ENCODE peak calls at places on chromosomes 16 and 17, in five cellular contexts. One of them, this sample, is unnamed.
A peak's percentile ranks its signal among the peaks of the same experiment; 100 is the strongest.

GRCh38 chr16:56294599-56294998 is 103.3 kb downstream of the GNAO1 start:
- DNase-seq in H9: no peak
- DNase-seq in mesendoderm: no peak
- DNase-seq in neuronal stem cell: no peak
- DNase-seq in IMR-90: peak; percentile 83
- DNase-seq in this sample: no peak

GRCh38 chr17:3894927-3895343 is 2.1 kb upstream of the CAMKK1 start:
- DNase-seq in mesendoderm: no peak
- DNase-seq in H9: no peak
- DNase-seq in IMR-90: peak; percentile 47
- DNase-seq in neuronal stem cell: no peak
- DNase-seq in this sample: no peak

GRCh38 chr17:7166873-7167272 is 12.3 kb downstream of the ASGR1 start:
- DNase-seq in H9: no peak
- DNase-seq in mesendoderm: no peak
- DNase-seq in neuronal stem cell: no peak
- DNase-seq in IMR-90: no peak
- DNase-seq in this sample: no peak

GRCh38 chr16:80253741-80254140 is 287.1 kb upstream of the DYNLRB2 start:
- DNase-seq in H9: no peak
- DNase-seq in neuronal stem cell: no peak
- DNase-seq in IMR-90: no peak
- DNase-seq in mesendoderm: no peak
- DNase-seq in this sample: no peak

GRCh38 chr16:16151315-16151714 is 72.0 kb downstream of the ABCC6 start:
- DNase-seq in mesendoderm: no peak
- DNase-seq in IMR-90: peak; percentile 65
- DNase-seq in H9: no peak
- DNase-seq in neuronal stem cell: no peak
- DNase-seq in this sample: no peak

GRCh38 chr17:69447726-69448125 is 33.2 kb downstream of the MAP2K6 start:
- DNase-seq in neuronal stem cell: no peak
- DNase-seq in H9: no peak
- DNase-seq in IMR-90: no peak
- DNase-seq in mesendoderm: no peak
- DNase-seq in this sample: no peak

GRCh38 chr16:70725024-70725911 is 39.4 kb upstream of the MTSS2 start:
- DNase-seq in IMR-90: no peak
- DNase-seq in H9: no peak
- DNase-seq in neuronal stem cell: no peak
- DNase-seq in mesendoderm: no peak
- DNase-seq in this sample: no peak

GRCh38 chr17:74217036-74217725 is 3.8 kb downstream of the TTYH2 start:
- DNase-seq in IMR-90: no peak
- DNase-seq in mesendoderm: no peak
- DNase-seq in neuronal stem cell: no peak
- DNase-seq in H9: no peak
- DNase-seq in this sample: no peak

GRCh38 chr17:44074911-44075285 is 4.4 kb downstream of the G6PC3 start:
- DNase-seq in neuronal stem cell: no peak
- DNase-seq in IMR-90: no peak
- DNase-seq in H9: peak; percentile 17
- DNase-seq in mesendoderm: no peak
- DNase-seq in this sample: no peak

GRCh38 chr16:18039931-18040330 is 296.6 kb downstream of the NPIPA8 start:
- DNase-seq in H9: no peak
- DNase-seq in IMR-90: no peak
- DNase-seq in mesendoderm: peak; percentile 17
- DNase-seq in neuronal stem cell: no peak
- DNase-seq in this sample: no peak

GRCh38 chr16:15772579-15773293 is 84.1 kb downstream of the MYH11 start:
- DNase-seq in mesendoderm: no peak
- DNase-seq in H9: no peak
- DNase-seq in neuronal stem cell: no peak
- DNase-seq in IMR-90: no peak
- DNase-seq in this sample: no peak

GRCh38 chr17:30113213-30113612 is 3.4 kb upstream of the NSRP1 start:
- DNase-seq in mesendoderm: no peak
- DNase-seq in H9: no peak
- DNase-seq in IMR-90: no peak
- DNase-seq in neuronal stem cell: no peak
- DNase-seq in this sample: no peak

GRCh38 chr16:52002021-52002420 is 544.9 kb downstream of the TOX3 start:
- DNase-seq in H9: no peak
- DNase-seq in mesendoderm: no peak
- DNase-seq in neuronal stem cell: no peak
- DNase-seq in IMR-90: no peak
- DNase-seq in this sample: no peak

GRCh38 chr16:48948911-48949310 is 332.7 kb downstream of the CBLN1 start:
- DNase-seq in neuronal stem cell: no peak
- DNase-seq in H9: no peak
- DNase-seq in mesendoderm: no peak
- DNase-seq in IMR-90: no peak
- DNase-seq in this sample: no peak

GRCh38 chr16:69930117-69930776 is 20.9 kb upstream of the CLEC18A start:
- DNase-seq in IMR-90: peak; percentile 60
- DNase-seq in mesendoderm: peak; percentile 76
- DNase-seq in neuronal stem cell: peak; percentile 65
- DNase-seq in H9: peak; percentile 79
- DNase-seq in this sample: peak; percentile 74

GRCh38 chr17:18960803-18961511 is 9.0 kb downstream of the SLC5A10 start:
- DNase-seq in neuronal stem cell: peak; percentile 79
- DNase-seq in H9: peak; percentile 91
- DNase-seq in mesendoderm: peak; percentile 76
- DNase-seq in IMR-90: peak; percentile 50
- DNase-seq in this sample: peak; percentile 50

GRCh38 chr17:78998311-78999055 is 11.1 kb downstream of the CANT1 start:
- DNase-seq in neuronal stem cell: no peak
- DNase-seq in mesendoderm: no peak
- DNase-seq in IMR-90: no peak
- DNase-seq in H9: no peak
- DNase-seq in this sample: no peak

GRCh38 chr17:32259596-32259995 is 6.0 kb upstream of the RHBDL3 start:
- DNase-seq in H9: no peak
- DNase-seq in mesendoderm: no peak
- DNase-seq in neuronal stem cell: no peak
- DNase-seq in IMR-90: peak; percentile 82
- DNase-seq in this sample: no peak

GRCh38 chr17:10285896-10286295 is 86.9 kb downstream of the MYH13 start:
- DNase-seq in neuronal stem cell: no peak
- DNase-seq in H9: no peak
- DNase-seq in mesendoderm: no peak
- DNase-seq in IMR-90: no peak
- DNase-seq in this sample: no peak

GRCh38 chr17:47207143-47208067 is 1.7 kb upstream of the MYL4 start:
- DNase-seq in IMR-90: no peak
- DNase-seq in H9: no peak
- DNase-seq in neuronal stem cell: no peak
- DNase-seq in mesendoderm: no peak
- DNase-seq in this sample: no peak

GRCh38 chr17:4582691-4583090 is 1.6 kb upstream of the SMTNL2 start:
- DNase-seq in neuronal stem cell: no peak
- DNase-seq in IMR-90: no peak
- DNase-seq in mesendoderm: no peak
- DNase-seq in H9: no peak
- DNase-seq in this sample: no peak

GRCh38 chr16:89110641-89111040 is 17.0 kb downstream of the ACSF3 start:
- DNase-seq in H9: no peak
- DNase-seq in IMR-90: no peak
- DNase-seq in mesendoderm: no peak
- DNase-seq in neuronal stem cell: no peak
- DNase-seq in this sample: no peak

GRCh38 chr17:73340093-73340596 is 28.3 kb upstream of the CDC42EP4 start:
- DNase-seq in neuronal stem cell: no peak
- DNase-seq in H9: no peak
- DNase-seq in mesendoderm: no peak
- DNase-seq in IMR-90: peak; percentile 95
- DNase-seq in this sample: no peak

GRCh38 chr17:49841548-49841947 is 6.3 kb downstream of the TAC4 start:
- DNase-seq in mesendoderm: no peak
- DNase-seq in IMR-90: no peak
- DNase-seq in H9: no peak
- DNase-seq in neuronal stem cell: no peak
- DNase-seq in this sample: no peak

GRCh38 chr17:75526555-75527270 is 1.2 kb downstream of the LLGL2 start:
- DNase-seq in mesendoderm: peak; percentile 31
- DNase-seq in H9: peak; percentile 63
- DNase-seq in neuronal stem cell: no peak
- DNase-seq in IMR-90: no peak
- DNase-seq in this sample: no peak

GRCh38 chr17:48751733-48752398 is 23.3 kb upstream of the HOXB13 start:
- DNase-seq in neuronal stem cell: no peak
- DNase-seq in H9: no peak
- DNase-seq in mesendoderm: no peak
- DNase-seq in IMR-90: no peak
- DNase-seq in this sample: no peak

GRCh38 chr17:55086635-55087058 is 118.1 kb downstream of the STXBP4 start:
- DNase-seq in neuronal stem cell: no peak
- DNase-seq in mesendoderm: no peak
- DNase-seq in H9: no peak
- DNase-seq in IMR-90: peak; percentile 90
- DNase-seq in this sample: no peak

GRCh38 chr16:19288872-19289799 is 3.6 kb downstream of the CLEC19A start:
- DNase-seq in IMR-90: no peak
- DNase-seq in neuronal stem cell: no peak
- DNase-seq in H9: no peak
- DNase-seq in mesendoderm: peak; percentile 49
- DNase-seq in this sample: no peak

GRCh38 chr17:54992797-54993639 is 24.5 kb downstream of the STXBP4 start:
- DNase-seq in H9: no peak
- DNase-seq in neuronal stem cell: peak; percentile 14
- DNase-seq in mesendoderm: peak; percentile 70
- DNase-seq in IMR-90: peak; percentile 54
- DNase-seq in this sample: no peak

DNA sequence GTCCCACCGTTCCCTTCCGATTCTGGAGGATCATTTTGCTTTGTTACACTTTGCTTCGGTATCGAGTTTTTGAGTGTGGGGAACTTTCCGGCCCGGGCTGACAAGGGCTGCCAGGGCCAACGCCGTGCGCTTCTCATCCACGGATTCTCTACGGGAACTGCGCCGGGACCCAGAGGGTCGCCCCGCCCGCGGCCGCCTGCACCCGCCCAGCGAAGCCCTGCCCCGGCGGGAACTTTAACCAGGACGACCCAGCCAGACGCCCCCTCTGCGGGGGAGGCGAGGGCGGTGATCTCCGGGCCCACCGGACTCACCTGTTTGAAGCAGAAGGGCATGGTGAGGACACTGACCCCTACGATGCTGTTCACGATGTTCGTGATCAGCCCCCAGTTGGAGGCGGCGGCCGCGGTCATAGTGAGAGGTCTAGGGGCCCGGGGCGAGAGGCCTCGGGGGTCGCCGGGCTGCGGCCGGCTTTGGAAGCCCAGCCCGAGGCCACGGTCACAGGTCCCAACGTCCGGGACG is 536 bp downstream of the SLC38A10 start:
- DNase-seq in IMR-90: peak; percentile 9
- DNase-seq in mesendoderm: no peak
- DNase-seq in neuronal stem cell: no peak
- DNase-seq in H9: no peak
- DNase-seq in this sample: no peak
- H3K23ac ChIP-seq in IMR-90: peak overlapping the region; percentile 64
- H3K23ac ChIP-seq in mesendoderm: peak overlapping the region; percentile 66
- H3K23ac ChIP-seq in neuronal stem cell: peak overlapping the region; percentile 98
- H3K23ac ChIP-seq in H9: no peak overlapping the region
- H3K23ac ChIP-seq in this sample: no peak overlapping the region

GRCh38 chr17:71432378-71433315 is 688.2 kb upstream of the SOX9 start:
- DNase-seq in IMR-90: peak; percentile 38
- DNase-seq in mesendoderm: no peak
- DNase-seq in H9: no peak
- DNase-seq in neuronal stem cell: no peak
- DNase-seq in this sample: no peak
- H3K23ac ChIP-seq in IMR-90: no peak overlapping the region
- H3K23ac ChIP-seq in mesendoderm: no peak overlapping the region
- H3K23ac ChIP-seq in H9: no peak overlapping the region
- H3K23ac ChIP-seq in neuronal stem cell: no peak overlapping the region
- H3K23ac ChIP-seq in this sample: no peak overlapping the region

DNA sequence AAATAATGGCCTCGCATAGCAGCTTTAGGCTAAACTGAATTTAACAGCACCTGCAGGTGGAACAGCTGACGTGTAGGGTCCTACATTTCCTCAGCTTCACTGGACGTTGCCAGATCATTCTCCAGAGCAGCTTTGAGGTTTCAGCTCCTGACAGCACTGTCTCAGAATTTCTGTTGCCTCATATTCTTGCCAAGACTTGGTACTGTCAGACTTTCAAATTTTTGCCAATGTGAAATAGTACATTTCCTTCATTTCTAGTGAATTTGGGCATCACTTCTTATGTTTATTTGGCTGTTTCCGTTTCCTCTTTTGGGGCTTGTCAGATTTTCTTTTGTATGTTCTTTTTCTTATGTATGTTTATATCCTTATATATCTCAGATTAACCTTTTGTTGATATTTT is 48.7 kb downstream of the MRTFB start:
- DNase-seq in neuronal stem cell: no peak
- DNase-seq in IMR-90: no peak
- DNase-seq in mesendoderm: no peak
- DNase-seq in H9: no peak
- DNase-seq in this sample: no peak
- H3K23ac ChIP-seq in neuronal stem cell: no peak overlapping the region
- H3K23ac ChIP-seq in IMR-90: no peak overlapping the region
- H3K23ac ChIP-seq in mesendoderm: no peak overlapping the region
- H3K23ac ChIP-seq in H9: no peak overlapping the region
- H3K23ac ChIP-seq in this sample: no peak overlapping the region

DNA sequence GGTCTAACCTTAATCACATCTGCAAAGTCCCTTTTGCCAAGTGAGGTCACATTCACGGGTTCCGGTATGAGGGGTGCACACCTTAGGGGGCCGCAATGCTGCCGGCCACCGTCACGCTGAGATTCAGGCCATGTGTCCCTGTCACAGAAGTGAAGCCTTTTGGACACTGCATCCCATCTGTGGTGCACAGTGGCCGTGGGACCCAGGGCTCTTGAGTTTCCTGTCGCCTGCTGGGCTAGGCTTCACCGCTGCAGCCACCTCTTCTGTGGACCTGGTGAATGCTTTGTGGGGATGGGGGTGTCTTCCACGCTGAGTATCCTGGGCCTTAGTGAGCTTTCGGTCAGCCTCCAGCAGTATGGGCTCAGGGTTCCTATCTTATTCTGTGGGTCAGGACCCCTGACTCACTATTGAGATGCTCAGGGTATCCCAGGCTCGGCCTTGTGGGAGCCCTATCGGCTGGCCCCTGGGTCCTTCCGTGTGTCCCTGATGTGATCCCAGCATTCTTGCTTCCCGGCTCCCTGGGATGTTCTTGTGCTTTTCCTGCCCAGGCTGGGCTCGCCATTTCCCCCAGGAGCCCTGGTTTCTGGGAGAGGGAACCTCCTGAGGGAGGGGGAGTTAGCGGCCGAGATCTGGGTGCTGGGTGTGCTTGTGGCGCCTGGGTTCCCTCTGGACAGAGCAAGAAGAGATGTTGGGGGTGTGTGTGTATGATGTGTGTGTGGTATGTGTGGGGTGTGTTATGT is 4.9 kb upstream of the SLC38A10 start:
- DNase-seq in mesendoderm: no peak
- DNase-seq in neuronal stem cell: no peak
- DNase-seq in H9: no peak
- DNase-seq in IMR-90: no peak
- DNase-seq in this sample: no peak
- H3K23ac ChIP-seq in mesendoderm: no peak overlapping the region
- H3K23ac ChIP-seq in neuronal stem cell: peak overlapping the region; percentile 92
- H3K23ac ChIP-seq in H9: no peak overlapping the region
- H3K23ac ChIP-seq in IMR-90: no peak overlapping the region
- H3K23ac ChIP-seq in this sample: no peak overlapping the region

This sample was measured in H1.